ENCODE peak calls at places on chromosomes 11 and 22, in eight cellular contexts. One of them, this sample, is unnamed. For H3K4me1, the result is how much of the 10 kb centered on the place peaks cover.

GRCh38 chr22:50089231-50090140 is at the start of gene MOV10L1:
- DNase-seq in upper lobe of right lung: no peak
- DNase-seq in A673: peak
- DNase-seq in heart left ventricle: no peak
- DNase-seq in cardiac muscle cell: peak
- DNase-seq in psoas muscle: no peak
- DNase-seq in stomach: no peak
- DNase-seq in naive thymus-derived CD4-positive, alpha-beta T cell: no peak
- DNase-seq in this sample: no peak

GRCh38 chr22:39520874-39521857 is 804 bp downstream of the ATF4 start:
- DNase-seq in psoas muscle: peak
- DNase-seq in A673: peak
- DNase-seq in upper lobe of right lung: peak
- DNase-seq in cardiac muscle cell: peak
- DNase-seq in naive thymus-derived CD4-positive, alpha-beta T cell: peak
- DNase-seq in stomach: peak
- DNase-seq in heart left ventricle: peak
- DNase-seq in this sample: peak

GRCh38 chr22:45586651-45587405 is 84.1 kb downstream of the FBLN1 start:
- DNase-seq in psoas muscle: peak
- DNase-seq in stomach: no peak
- DNase-seq in cardiac muscle cell: no peak
- DNase-seq in naive thymus-derived CD4-positive, alpha-beta T cell: no peak
- DNase-seq in upper lobe of right lung: no peak
- DNase-seq in heart left ventricle: no peak
- DNase-seq in A673: no peak
- DNase-seq in this sample: no peak

GRCh38 chr11:61279934-61280656 is 15.0 kb downstream of the VWCE start:
- DNase-seq in psoas muscle: no peak
- DNase-seq in upper lobe of right lung: no peak
- DNase-seq in naive thymus-derived CD4-positive, alpha-beta T cell: no peak
- DNase-seq in heart left ventricle: no peak
- DNase-seq in A673: no peak
- DNase-seq in stomach: peak
- DNase-seq in cardiac muscle cell: no peak
- DNase-seq in this sample: no peak

GRCh38 chr11:59053387-59053786 is 32.7 kb upstream of the GLYATL1B start:
- DNase-seq in upper lobe of right lung: peak
- DNase-seq in A673: peak
- DNase-seq in psoas muscle: peak
- DNase-seq in stomach: peak
- DNase-seq in heart left ventricle: peak
- DNase-seq in naive thymus-derived CD4-positive, alpha-beta T cell: peak
- DNase-seq in cardiac muscle cell: peak
- DNase-seq in this sample: peak

GRCh38 chr11:21604564-21604963 is 588.3 kb upstream of the ANO5 start:
- DNase-seq in upper lobe of right lung: no peak
- DNase-seq in naive thymus-derived CD4-positive, alpha-beta T cell: no peak
- DNase-seq in A673: peak
- DNase-seq in heart left ventricle: no peak
- DNase-seq in stomach: no peak
- DNase-seq in cardiac muscle cell: no peak
- DNase-seq in psoas muscle: no peak
- DNase-seq in this sample: no peak

GRCh38 chr22:27420817-27421361 is 380.7 kb downstream of the MN1 start:
- DNase-seq in A673: peak
- DNase-seq in cardiac muscle cell: peak
- DNase-seq in stomach: peak
- DNase-seq in naive thymus-derived CD4-positive, alpha-beta T cell: no peak
- DNase-seq in upper lobe of right lung: peak
- DNase-seq in heart left ventricle: peak
- DNase-seq in psoas muscle: peak
- DNase-seq in this sample: no peak

GRCh38 chr11:106389096-106389495 is 311.6 kb downstream of the AASDHPPT start:
- DNase-seq in psoas muscle: no peak
- DNase-seq in naive thymus-derived CD4-positive, alpha-beta T cell: no peak
- DNase-seq in upper lobe of right lung: no peak
- DNase-seq in A673: no peak
- DNase-seq in heart left ventricle: no peak
- DNase-seq in stomach: no peak
- DNase-seq in cardiac muscle cell: peak
- DNase-seq in this sample: no peak

GRCh38 chr22:32880906-32881596 is 79.5 kb downstream of the TIMP3 start:
- DNase-seq in upper lobe of right lung: peak
- DNase-seq in heart left ventricle: peak
- DNase-seq in A673: peak
- DNase-seq in cardiac muscle cell: peak
- DNase-seq in naive thymus-derived CD4-positive, alpha-beta T cell: peak
- DNase-seq in psoas muscle: peak
- DNase-seq in stomach: peak
- DNase-seq in this sample: peak

GRCh38 chr11:79610139-79610538 is 169.3 kb upstream of the TENM4 start:
- DNase-seq in psoas muscle: no peak
- DNase-seq in naive thymus-derived CD4-positive, alpha-beta T cell: no peak
- DNase-seq in upper lobe of right lung: no peak
- DNase-seq in stomach: no peak
- DNase-seq in heart left ventricle: no peak
- DNase-seq in cardiac muscle cell: no peak
- DNase-seq in A673: no peak
- DNase-seq in this sample: no peak

GRCh38 chr22:34736081-34736480 is 329.9 kb upstream of the ISX start:
- DNase-seq in psoas muscle: no peak
- DNase-seq in heart left ventricle: no peak
- DNase-seq in cardiac muscle cell: no peak
- DNase-seq in naive thymus-derived CD4-positive, alpha-beta T cell: no peak
- DNase-seq in stomach: no peak
- DNase-seq in A673: no peak
- DNase-seq in upper lobe of right lung: no peak
- DNase-seq in this sample: no peak

GRCh38 chr11:61814242-61814957 is 2.4 kb downstream of the FADS1 start:
- DNase-seq in naive thymus-derived CD4-positive, alpha-beta T cell: no peak
- DNase-seq in psoas muscle: no peak
- DNase-seq in cardiac muscle cell: peak
- DNase-seq in stomach: no peak
- DNase-seq in heart left ventricle: peak
- DNase-seq in upper lobe of right lung: no peak
- DNase-seq in A673: peak
- DNase-seq in this sample: peak

GRCh38 chr11:115616941-115617340 is 112.7 kb upstream of the CADM1 start:
- DNase-seq in naive thymus-derived CD4-positive, alpha-beta T cell: no peak
- DNase-seq in stomach: no peak
- DNase-seq in A673: no peak
- DNase-seq in heart left ventricle: peak
- DNase-seq in cardiac muscle cell: peak
- DNase-seq in psoas muscle: no peak
- DNase-seq in upper lobe of right lung: no peak
- DNase-seq in this sample: peak

GRCh38 chr11:96012086-96012824 is 88.3 kb upstream of the MTMR2 start:
- DNase-seq in A673: peak
- DNase-seq in psoas muscle: no peak
- DNase-seq in naive thymus-derived CD4-positive, alpha-beta T cell: peak
- DNase-seq in heart left ventricle: peak
- DNase-seq in stomach: no peak
- DNase-seq in upper lobe of right lung: no peak
- DNase-seq in cardiac muscle cell: peak
- DNase-seq in this sample: peak

GRCh38 chr22:24995649-24996180 is 43.2 kb downstream of the KIAA1671 start:
- DNase-seq in upper lobe of right lung: no peak
- DNase-seq in cardiac muscle cell: no peak
- DNase-seq in psoas muscle: no peak
- DNase-seq in naive thymus-derived CD4-positive, alpha-beta T cell: no peak
- DNase-seq in heart left ventricle: no peak
- DNase-seq in A673: no peak
- DNase-seq in stomach: no peak
- DNase-seq in this sample: no peak

GRCh38 chr22:24992946-24993345 is 40.4 kb downstream of the KIAA1671 start:
- DNase-seq in upper lobe of right lung: no peak
- DNase-seq in cardiac muscle cell: no peak
- DNase-seq in stomach: no peak
- DNase-seq in naive thymus-derived CD4-positive, alpha-beta T cell: no peak
- DNase-seq in heart left ventricle: no peak
- DNase-seq in A673: no peak
- DNase-seq in psoas muscle: no peak
- DNase-seq in this sample: no peak

GRCh38 chr22:24997023-24997422 is 44.5 kb downstream of the KIAA1671 start:
- DNase-seq in psoas muscle: no peak
- DNase-seq in stomach: no peak
- DNase-seq in A673: no peak
- DNase-seq in upper lobe of right lung: no peak
- DNase-seq in cardiac muscle cell: no peak
- DNase-seq in naive thymus-derived CD4-positive, alpha-beta T cell: no peak
- DNase-seq in heart left ventricle: no peak
- DNase-seq in this sample: no peak

GRCh38 chr22:24996420-24996952 is 44.0 kb downstream of the KIAA1671 start:
- DNase-seq in psoas muscle: no peak
- DNase-seq in upper lobe of right lung: no peak
- DNase-seq in stomach: no peak
- DNase-seq in naive thymus-derived CD4-positive, alpha-beta T cell: no peak
- DNase-seq in A673: peak
- DNase-seq in heart left ventricle: peak
- DNase-seq in cardiac muscle cell: peak
- DNase-seq in this sample: peak

DNA sequence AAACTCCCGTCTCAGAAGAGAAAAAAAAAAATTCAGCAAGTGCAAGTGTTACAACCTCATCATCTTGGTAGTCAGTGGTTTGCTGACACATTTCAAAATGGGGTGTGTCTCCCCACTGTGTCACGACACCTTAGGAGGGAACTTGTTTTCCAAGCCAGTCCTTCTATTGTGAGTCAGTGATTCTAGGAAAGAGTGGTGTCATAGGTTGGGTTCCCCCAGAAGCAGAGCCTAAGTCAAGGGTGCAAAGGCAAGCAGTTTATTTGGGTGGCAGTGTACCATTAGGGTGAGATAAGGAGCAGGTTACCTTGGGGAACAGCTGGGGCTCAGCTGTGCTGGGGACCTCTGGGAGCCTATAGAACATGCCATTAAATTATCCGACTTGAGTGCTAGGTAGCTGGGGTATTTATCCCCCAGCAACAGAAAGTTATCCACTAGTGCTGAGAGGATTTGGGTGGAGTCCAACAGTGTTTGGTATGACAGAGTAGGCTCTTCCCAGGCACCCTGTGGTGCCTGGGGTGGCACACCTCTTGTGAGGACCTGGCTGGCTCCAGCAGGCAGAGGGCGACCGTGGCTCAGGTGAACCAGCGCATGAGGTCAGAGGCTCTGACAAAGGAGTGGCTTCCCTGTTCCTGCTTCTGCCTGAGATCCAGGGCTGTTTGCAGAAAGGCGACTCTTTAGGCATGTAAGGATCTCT is 41.7 kb downstream of the KIAA1671 start:
- DNase-seq in cardiac muscle cell: no peak
- DNase-seq in heart left ventricle: no peak
- DNase-seq in A673: no peak
- DNase-seq in naive thymus-derived CD4-positive, alpha-beta T cell: no peak
- DNase-seq in upper lobe of right lung: no peak
- DNase-seq in stomach: peak
- DNase-seq in psoas muscle: no peak
- DNase-seq in this sample: no peak
- H3K4me1 ChIP-seq in cardiac muscle cell: under half
- H3K4me1 ChIP-seq in heart left ventricle: half or more
- H3K4me1 ChIP-seq in A673: under half
- H3K4me1 ChIP-seq in naive thymus-derived CD4-positive, alpha-beta T cell: under half
- H3K4me1 ChIP-seq in upper lobe of right lung: under half
- H3K4me1 ChIP-seq in stomach: under half
- H3K4me1 ChIP-seq in psoas muscle: under half
- H3K4me1 ChIP-seq in this sample: under half

GRCh38 chr22:46590334-46590733 is 29.9 kb upstream of the GRAMD4 start:
- DNase-seq in cardiac muscle cell: no peak
- DNase-seq in stomach: peak
- DNase-seq in naive thymus-derived CD4-positive, alpha-beta T cell: no peak
- DNase-seq in A673: no peak
- DNase-seq in heart left ventricle: peak
- DNase-seq in psoas muscle: peak
- DNase-seq in upper lobe of right lung: peak
- DNase-seq in this sample: no peak
- H3K4me3 ChIP-seq in cardiac muscle cell: no peak
- H3K4me3 ChIP-seq in stomach: no peak
- H3K4me3 ChIP-seq in naive thymus-derived CD4-positive, alpha-beta T cell: no peak
- H3K4me3 ChIP-seq in A673: no peak
- H3K4me3 ChIP-seq in heart left ventricle: no peak
- H3K4me3 ChIP-seq in psoas muscle: no peak
- H3K4me3 ChIP-seq in upper lobe of right lung: no peak
- H3K4me3 ChIP-seq in this sample: no peak

GRCh38 chr11:2916892-2917645 is 12.2 kb downstream of the PHLDA2 start:
- DNase-seq in A673: no peak
- DNase-seq in naive thymus-derived CD4-positive, alpha-beta T cell: no peak
- DNase-seq in cardiac muscle cell: no peak
- DNase-seq in stomach: no peak
- DNase-seq in upper lobe of right lung: no peak
- DNase-seq in heart left ventricle: no peak
- DNase-seq in psoas muscle: no peak
- DNase-seq in this sample: no peak
- H3K4me1 ChIP-seq in A673: under half
- H3K4me1 ChIP-seq in naive thymus-derived CD4-positive, alpha-beta T cell: under half
- H3K4me1 ChIP-seq in cardiac muscle cell: under half
- H3K4me1 ChIP-seq in stomach: under half
- H3K4me1 ChIP-seq in upper lobe of right lung: under half
- H3K4me1 ChIP-seq in heart left ventricle: under half
- H3K4me1 ChIP-seq in psoas muscle: under half
- H3K4me1 ChIP-seq in this sample: under half

GRCh38 chr11:63613517-63614135 is 607 bp downstream of the PLAAT3 start:
- DNase-seq in psoas muscle: peak
- DNase-seq in upper lobe of right lung: peak
- DNase-seq in heart left ventricle: peak
- DNase-seq in stomach: peak
- DNase-seq in naive thymus-derived CD4-positive, alpha-beta T cell: peak
- DNase-seq in A673: peak
- DNase-seq in cardiac muscle cell: peak
- DNase-seq in this sample: peak

GRCh38 chr11:63610604-63611394 is 3.4 kb downstream of the PLAAT3 start:
- DNase-seq in naive thymus-derived CD4-positive, alpha-beta T cell: no peak
- DNase-seq in A673: peak
- DNase-seq in upper lobe of right lung: no peak
- DNase-seq in heart left ventricle: no peak
- DNase-seq in psoas muscle: no peak
- DNase-seq in cardiac muscle cell: no peak
- DNase-seq in stomach: peak
- DNase-seq in this sample: no peak

GRCh38 chr11:63614136-63614664 is at the start of gene PLAAT3:
- DNase-seq in upper lobe of right lung: peak
- DNase-seq in naive thymus-derived CD4-positive, alpha-beta T cell: peak
- DNase-seq in heart left ventricle: peak
- DNase-seq in A673: peak
- DNase-seq in stomach: peak
- DNase-seq in psoas muscle: peak
- DNase-seq in cardiac muscle cell: peak
- DNase-seq in this sample: peak

GRCh38 chr11:63611395-63611747 is 2.9 kb downstream of the PLAAT3 start:
- DNase-seq in stomach: no peak
- DNase-seq in naive thymus-derived CD4-positive, alpha-beta T cell: no peak
- DNase-seq in upper lobe of right lung: no peak
- DNase-seq in heart left ventricle: no peak
- DNase-seq in A673: no peak
- DNase-seq in cardiac muscle cell: no peak
- DNase-seq in psoas muscle: no peak
- DNase-seq in this sample: no peak

DNA sequence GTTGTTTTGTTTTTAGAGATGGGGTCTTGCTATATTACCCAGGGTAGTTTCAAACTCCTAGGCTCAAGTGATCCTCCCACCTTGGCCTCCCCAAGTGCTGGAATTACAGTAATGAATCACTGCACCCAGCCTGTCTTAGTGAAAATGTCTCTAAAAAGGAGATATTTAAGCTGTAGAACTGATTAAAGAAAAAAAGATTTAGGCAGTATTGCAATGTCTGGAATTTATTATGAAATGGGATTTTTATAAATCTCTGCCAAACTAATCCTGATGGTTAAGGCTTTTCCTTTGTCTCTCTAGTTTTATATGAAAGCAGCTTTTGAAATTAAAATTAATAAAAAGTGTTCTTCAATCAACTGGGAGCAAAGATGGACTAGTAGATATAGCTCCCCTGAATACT is 2.1 kb downstream of the PLAAT3 start:
- DNase-seq in naive thymus-derived CD4-positive, alpha-beta T cell: no peak
- DNase-seq in stomach: no peak
- DNase-seq in heart left ventricle: no peak
- DNase-seq in A673: no peak
- DNase-seq in cardiac muscle cell: peak
- DNase-seq in upper lobe of right lung: no peak
- DNase-seq in psoas muscle: no peak
- DNase-seq in this sample: no peak
- H3K4me3 ChIP-seq in naive thymus-derived CD4-positive, alpha-beta T cell: no peak
- H3K4me3 ChIP-seq in stomach: no peak
- H3K4me3 ChIP-seq in heart left ventricle: no peak
- H3K4me3 ChIP-seq in A673: no peak
- H3K4me3 ChIP-seq in cardiac muscle cell: no peak
- H3K4me3 ChIP-seq in upper lobe of right lung: peak
- H3K4me3 ChIP-seq in psoas muscle: peak
- H3K4me3 ChIP-seq in this sample: no peak